ENCODE peak calls at places on chromosome 6, in six cellular contexts. One of them, this sample, is unnamed.

GRCh38 chr6:135537782-135538301 is 40.3 kb upstream of the AHI1 start:
- DNase-seq in endothelial cell of umbilical vein: peak
- DNase-seq in IMR-90: peak
- DNase-seq in hepatocyte: no peak
- DNase-seq in AG10803: peak
- DNase-seq in epithelial cell of esophagus: peak
- DNase-seq in this sample: peak

GRCh38 chr6:139149383-139149782 is 14.5 kb downstream of the HECA start:
- DNase-seq in endothelial cell of umbilical vein: no peak
- DNase-seq in IMR-90: peak
- DNase-seq in hepatocyte: no peak
- DNase-seq in AG10803: peak
- DNase-seq in epithelial cell of esophagus: no peak
- DNase-seq in this sample: peak

GRCh38 chr6:42610416-42610815 is 46.6 kb downstream of the UBR2 start:
- DNase-seq in endothelial cell of umbilical vein: no peak
- DNase-seq in IMR-90: no peak
- DNase-seq in hepatocyte: no peak
- DNase-seq in AG10803: no peak
- DNase-seq in epithelial cell of esophagus: peak
- DNase-seq in this sample: no peak

GRCh38 chr6:4564746-4565145 is 211.5 kb upstream of the CDYL start:
- DNase-seq in endothelial cell of umbilical vein: no peak
- DNase-seq in IMR-90: no peak
- DNase-seq in hepatocyte: no peak
- DNase-seq in AG10803: peak
- DNase-seq in epithelial cell of esophagus: no peak
- DNase-seq in this sample: no peak

GRCh38 chr6:102944475-102944874 is 1551.0 kb downstream of the GRIK2 start:
- DNase-seq in endothelial cell of umbilical vein: no peak
- DNase-seq in IMR-90: no peak
- DNase-seq in hepatocyte: no peak
- DNase-seq in AG10803: no peak
- DNase-seq in epithelial cell of esophagus: no peak
- DNase-seq in this sample: no peak

GRCh38 chr6:128712898-128713297 is 170.0 kb upstream of the LAMA2 start:
- DNase-seq in endothelial cell of umbilical vein: no peak
- DNase-seq in IMR-90: no peak
- DNase-seq in hepatocyte: no peak
- DNase-seq in AG10803: no peak
- DNase-seq in epithelial cell of esophagus: no peak
- DNase-seq in this sample: no peak

GRCh38 chr6:21634582-21634981 is 41.0 kb downstream of the SOX4 start:
- DNase-seq in endothelial cell of umbilical vein: peak
- DNase-seq in IMR-90: peak
- DNase-seq in hepatocyte: peak
- DNase-seq in AG10803: peak
- DNase-seq in epithelial cell of esophagus: peak
- DNase-seq in this sample: peak

GRCh38 chr6:15876406-15876805 is 213.6 kb upstream of the DTNBP1 start:
- DNase-seq in endothelial cell of umbilical vein: peak
- DNase-seq in IMR-90: no peak
- DNase-seq in hepatocyte: peak
- DNase-seq in AG10803: peak
- DNase-seq in epithelial cell of esophagus: peak
- DNase-seq in this sample: no peak

GRCh38 chr6:39003072-39003471 is 45.5 kb upstream of the GLP1R start:
- DNase-seq in endothelial cell of umbilical vein: no peak
- DNase-seq in IMR-90: no peak
- DNase-seq in hepatocyte: no peak
- DNase-seq in AG10803: no peak
- DNase-seq in epithelial cell of esophagus: peak
- DNase-seq in this sample: no peak
- TF ChIP-seq CTCF in endothelial cell of umbilical vein: peak
- TF ChIP-seq CTCF in IMR-90: no peak
- TF ChIP-seq CTCF in hepatocyte: peak
- TF ChIP-seq CTCF in AG10803: peak
- TF ChIP-seq CTCF in epithelial cell of esophagus: peak
- TF ChIP-seq CTCF in this sample: no peak

GRCh38 chr6:27811383-27811782 is 100.8 kb downstream of the OR2B2 start:
- DNase-seq in endothelial cell of umbilical vein: no peak
- DNase-seq in IMR-90: no peak
- DNase-seq in hepatocyte: no peak
- DNase-seq in AG10803: no peak
- DNase-seq in epithelial cell of esophagus: no peak
- DNase-seq in this sample: no peak
- H3K4me3 ChIP-seq in endothelial cell of umbilical vein: no peak
- H3K4me3 ChIP-seq in IMR-90: no peak
- H3K4me3 ChIP-seq in hepatocyte: peak
- H3K4me3 ChIP-seq in AG10803: peak
- H3K4me3 ChIP-seq in epithelial cell of esophagus: peak
- H3K4me3 ChIP-seq in this sample: peak

DNA sequence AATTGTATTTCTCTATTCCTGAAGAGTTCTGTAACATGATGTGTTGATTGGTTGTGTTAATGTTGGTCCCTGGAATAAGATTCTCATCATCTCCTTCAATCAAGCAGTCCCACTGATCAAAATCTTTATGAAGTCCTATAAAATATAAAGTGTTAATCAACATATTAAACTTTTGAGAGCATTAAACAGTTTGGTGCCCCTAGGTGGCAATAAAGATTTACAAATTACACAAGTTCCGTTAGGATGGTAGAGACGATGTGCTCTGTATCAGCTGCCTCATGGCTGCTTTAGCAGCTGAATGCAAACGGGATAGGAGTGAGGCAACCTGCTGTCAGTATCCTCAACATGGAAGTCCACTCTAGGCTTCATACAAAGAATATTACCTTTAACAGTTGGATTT is 16.9 kb downstream of the TDRD6 start:
- DNase-seq in endothelial cell of umbilical vein: peak
- DNase-seq in IMR-90: no peak
- DNase-seq in hepatocyte: no peak
- DNase-seq in AG10803: peak
- DNase-seq in epithelial cell of esophagus: peak
- DNase-seq in this sample: peak
- TF ChIP-seq CTCF in endothelial cell of umbilical vein: no peak
- TF ChIP-seq CTCF in IMR-90: no peak
- TF ChIP-seq CTCF in hepatocyte: no peak
- TF ChIP-seq CTCF in AG10803: no peak
- TF ChIP-seq CTCF in epithelial cell of esophagus: peak
- TF ChIP-seq CTCF in this sample: no peak

DNA sequence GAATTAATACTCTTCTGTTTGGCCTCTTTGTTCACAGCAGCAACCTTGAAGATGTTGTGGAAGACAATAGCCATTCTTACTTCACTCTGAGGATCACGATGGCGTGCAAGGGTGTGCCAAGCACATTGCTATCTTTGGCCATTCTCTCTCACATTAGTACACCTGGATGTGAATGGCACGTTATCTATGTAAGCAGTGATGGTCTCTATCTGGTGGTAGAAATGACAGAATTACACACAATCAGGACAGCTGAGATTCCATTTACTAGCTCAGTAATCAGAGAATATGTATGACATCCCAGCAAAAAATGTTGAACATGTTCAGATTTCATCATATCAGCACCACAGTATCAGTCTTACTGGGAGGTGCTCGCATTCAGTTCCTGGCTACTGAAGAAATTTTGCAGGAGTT is 116.2 kb downstream of the LCA5 start:
- DNase-seq in endothelial cell of umbilical vein: peak
- DNase-seq in IMR-90: peak
- DNase-seq in hepatocyte: no peak
- DNase-seq in AG10803: peak
- DNase-seq in epithelial cell of esophagus: peak
- DNase-seq in this sample: no peak
- H3K4me3 ChIP-seq in endothelial cell of umbilical vein: no peak
- H3K4me3 ChIP-seq in IMR-90: no peak
- H3K4me3 ChIP-seq in hepatocyte: no peak
- H3K4me3 ChIP-seq in AG10803: no peak
- H3K4me3 ChIP-seq in epithelial cell of esophagus: no peak
- H3K4me3 ChIP-seq in this sample: no peak

GRCh38 chr6:82178759-82179112 is 68.8 kb downstream of the IBTK start:
- DNase-seq in endothelial cell of umbilical vein: no peak
- DNase-seq in IMR-90: peak
- DNase-seq in hepatocyte: no peak
- DNase-seq in AG10803: no peak
- DNase-seq in epithelial cell of esophagus: no peak
- DNase-seq in this sample: no peak

GRCh38 chr6:82182756-82183155 is 64.8 kb downstream of the IBTK start:
- DNase-seq in endothelial cell of umbilical vein: no peak
- DNase-seq in IMR-90: peak
- DNase-seq in hepatocyte: no peak
- DNase-seq in AG10803: peak
- DNase-seq in epithelial cell of esophagus: peak
- DNase-seq in this sample: no peak

GRCh38 chr6:82179415-82179814 is 68.1 kb downstream of the IBTK start:
- DNase-seq in endothelial cell of umbilical vein: no peak
- DNase-seq in IMR-90: peak
- DNase-seq in hepatocyte: no peak
- DNase-seq in AG10803: no peak
- DNase-seq in epithelial cell of esophagus: no peak
- DNase-seq in this sample: no peak

GRCh38 chr6:82176616-82177015 is 70.9 kb downstream of the IBTK start:
- DNase-seq in endothelial cell of umbilical vein: no peak
- DNase-seq in IMR-90: no peak
- DNase-seq in hepatocyte: no peak
- DNase-seq in AG10803: peak
- DNase-seq in epithelial cell of esophagus: no peak
- DNase-seq in this sample: no peak

DNA sequence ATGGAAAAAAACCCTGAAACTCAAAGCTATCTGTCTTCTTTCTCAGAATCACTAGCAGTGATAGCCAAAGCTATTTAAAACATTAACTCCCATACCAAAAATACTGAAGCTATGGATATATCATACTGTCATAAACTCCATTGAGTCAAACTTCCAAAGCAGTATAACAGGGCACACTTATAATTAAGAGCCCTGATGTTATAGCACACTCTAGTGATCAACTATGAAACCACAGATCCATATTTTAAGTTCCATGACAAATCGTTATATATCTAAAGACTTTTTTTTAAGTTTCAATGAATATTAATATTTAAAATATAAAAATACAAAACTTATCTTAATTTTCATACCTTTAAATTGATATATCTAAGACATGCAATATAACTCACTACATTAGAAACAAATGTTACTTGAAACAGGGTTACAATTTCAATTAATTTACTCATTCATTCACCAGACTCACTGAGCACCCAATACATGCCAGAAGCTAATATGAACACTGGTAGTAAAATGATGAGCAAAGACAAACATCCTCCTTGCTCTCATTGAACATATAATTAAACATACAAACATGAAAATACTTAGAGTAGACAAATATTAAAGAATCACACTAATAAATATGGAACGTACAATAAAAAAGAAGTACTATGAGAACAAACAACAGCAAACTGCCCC is 69.3 kb downstream of the IBTK start:
- DNase-seq in endothelial cell of umbilical vein: peak
- DNase-seq in IMR-90: peak
- DNase-seq in hepatocyte: no peak
- DNase-seq in AG10803: peak
- DNase-seq in epithelial cell of esophagus: peak
- DNase-seq in this sample: peak
- TF ChIP-seq CTCF in endothelial cell of umbilical vein: peak
- TF ChIP-seq CTCF in IMR-90: peak
- TF ChIP-seq CTCF in hepatocyte: peak
- TF ChIP-seq CTCF in AG10803: peak
- TF ChIP-seq CTCF in epithelial cell of esophagus: peak
- TF ChIP-seq CTCF in this sample: peak

This sample was measured in astrocyte of the cerebellum.